ENCODE peak calls at places on chromosome X, in seven cellular contexts. O, Q, V, F, I, J and W are unnamed samples.

GRCh38 chrX:103688949-103689348 is 2.5 kb upstream of the MORF4L2 start:
- DNase-seq in F (no peak), J (no peak), I (peak; percentile 28), O (no peak), V (peak; percentile 54), Q (peak; percentile 32), W (peak; percentile 37)

GRCh38 chrX:120753413-120754251 is 122.0 kb downstream of the CT47B1 start:
- DNase-seq in Q (no peak), I (no peak), F (no peak), O (no peak), J (no peak), V (no peak), W (no peak)

GRCh38 chrX:19882066-19882775 is 5.2 kb downstream of the SH3KBP1 start:
- DNase-seq in V (no peak), Q (no peak), I (no peak), O (no peak), F (no peak), J (no peak), W (no peak)

GRCh38 chrX:150365953-150366911 is 3.1 kb downstream of the MAMLD1 start:
- DNase-seq in V (peak; percentile 55), Q (peak; percentile 56), F (peak; percentile 37), O (peak; percentile 83), J (peak; percentile 31), I (peak; percentile 36), W (no peak)

GRCh38 chrX:55524487-55524886 is 34.8 kb upstream of the USP51 start:
- DNase-seq in V (peak; percentile 3), Q (no peak), I (peak; percentile 3), J (no peak), F (no peak), O (no peak), W (no peak)

GRCh38 chrX:131288738-131289511 is at the start of gene IGSF1:
- DNase-seq in V (peak; percentile 81), F (no peak), I (peak; percentile 34), J (no peak), Q (no peak), O (no peak), W (no peak)

GRCh38 chrX:104137496-104137895 is 19.3 kb downstream of the SLC25A53 start:
- DNase-seq in O (no peak), Q (peak; percentile 28), V (no peak), I (peak; percentile 55), F (no peak), J (no peak), W (no peak)

GRCh38 chrX:21757960-21758359 is at the start of gene SMPX:
- DNase-seq in J (no peak), F (no peak), O (no peak), I (no peak), V (no peak), Q (no peak), W (no peak)

GRCh38 chrX:50721771-50722521 is 92.0 kb downstream of the SHROOM4 start:
- DNase-seq in Q (no peak), O (no peak), F (no peak), I (no peak), J (no peak), V (no peak), W (no peak)

GRCh38 chrX:154799554-154800348 is 5.5 kb downstream of the MPP1 start:
- DNase-seq in I (peak; percentile 80), F (peak; percentile 55), J (no peak), O (no peak), V (no peak), Q (peak; percentile 92), W (no peak)

GRCh38 chrX:126820700-126821420 is 1.3 kb downstream of the PRR32 start:
- DNase-seq in Q (no peak), V (no peak), J (peak; percentile 29), O (no peak), I (no peak), F (no peak), W (no peak)